ENCODE peak calls at places on chromosomes 3 and 15, in seven cellular contexts. E is stomach, F is Peyer's patch, H is IMR-90, G is prostate gland, X is body of pancreas, P is A549. T is an unnamed sample.

GRCh38 chr3:42701371-42702065 is 1.1 kb downstream of the HHATL start:
- DNase-seq in X (peak; percentile 31), E (peak; percentile 54), F (peak; percentile 54), P (peak; percentile 7), H (no peak), G (no peak), T (peak; percentile 83)

GRCh38 chr3:48524970-48525369 is 21.0 kb upstream of the SHISA5 start:
- DNase-seq in P (no peak), G (no peak), H (no peak), E (no peak), F (no peak), X (no peak), T (no peak)

GRCh38 chr3:73520931-73521461 is 103.7 kb downstream of the PDZRN3 start:
- DNase-seq in H (peak; percentile 16), F (no peak), E (no peak), P (no peak), G (peak; percentile 92), X (no peak), T (no peak)

GRCh38 chr3:25594007-25594502 is 70.7 kb downstream of the TOP2B start:
- DNase-seq in E (no peak), X (no peak), H (peak; percentile 88), G (no peak), F (no peak), P (peak; percentile 69), T (no peak)

GRCh38 chr3:147943265-147943945 is 534.2 kb downstream of the ZIC1 start:
- DNase-seq in E (no peak), F (no peak), G (no peak), P (peak; percentile 36), X (no peak), H (peak; percentile 93), T (peak; percentile 30)

GRCh38 chr3:128196645-128197044 is 43.4 kb downstream of the EEFSEC start:
- DNase-seq in H (no peak), X (no peak), G (no peak), E (no peak), P (no peak), F (no peak), T (no peak)

GRCh38 chr3:151327571-151328198 is 1.7 kb downstream of the P2RY13 start:
- DNase-seq in H (peak; percentile 34), X (no peak), P (peak; percentile 18), E (no peak), G (no peak), F (no peak), T (no peak)

GRCh38 chr3:15330031-15330596 is 2.3 kb downstream of the SH3BP5 start:
- DNase-seq in H (peak; percentile 75), X (no peak), G (no peak), F (peak; percentile 66), E (no peak), P (no peak), T (no peak)

GRCh38 chr3:100603449-100603848 is 6.0 kb upstream of the ADGRG7 start:
- DNase-seq in F (no peak), H (peak; percentile 54), X (no peak), P (peak; percentile 59), E (no peak), G (no peak), T (no peak)

GRCh38 chr3:115402651-115403050 is 220.7 kb upstream of the GAP43 start:
- DNase-seq in F (no peak), E (no peak), H (no peak), X (no peak), G (no peak), P (no peak), T (no peak)

GRCh38 chr3:40120816-40121215 is 188.7 kb upstream of the EIF1B start:
- DNase-seq in H (no peak), F (no peak), X (no peak), G (no peak), E (no peak), P (peak; percentile 13), T (no peak)

GRCh38 chr3:194315965-194316361 is 35.2 kb downstream of the CPN2 start:
- DNase-seq in E (no peak), H (no peak), X (no peak), P (peak; percentile 33), F (no peak), G (no peak), T (no peak)

GRCh38 chr15:38564557-38565286 is at the start of gene RASGRP1:
- DNase-seq in H (peak; percentile 56), X (peak; percentile 68), G (peak; percentile 53), P (peak; percentile 46), F (peak; percentile 91), E (peak; percentile 73), T (no peak)

GRCh38 chr3:40414270-40414669 is 27.3 kb downstream of the ENTPD3 start:
- DNase-seq in H (no peak), F (no peak), E (no peak), P (no peak), G (peak; percentile 13), X (no peak), T (no peak)

GRCh38 chr15:31486906-31487695 is 160.5 kb downstream of the KLF13 start:
- DNase-seq in G (no peak), X (no peak), H (no peak), F (peak; percentile 39), E (peak; percentile 24), P (no peak), T (no peak)

GRCh38 chr3:138774529-138775253 is 60.0 kb downstream of the PIK3CB start:
- DNase-seq in E (peak; percentile 60), H (peak; percentile 100), F (peak; percentile 70), G (peak; percentile 64), X (peak; percentile 73), P (peak; percentile 59), T (peak; percentile 69)

GRCh38 chr15:86382341-86382740 is 302.7 kb downstream of the AGBL1 start:
- DNase-seq in H (no peak), P (no peak), F (no peak), X (no peak), E (no peak), G (no peak), T (no peak)

GRCh38 chr3:112074616-112075497 is 11.3 kb upstream of the C3orf52 start:
- DNase-seq in G (peak; percentile 58), F (peak; percentile 72), P (peak; percentile 90), X (peak; percentile 68), E (peak; percentile 59), H (peak; percentile 97), T (peak; percentile 53)

GRCh38 chr3:139491966-139492365 is 15.7 kb upstream of the RBP2 start:
- DNase-seq in H (no peak), P (peak; percentile 3), X (no peak), F (no peak), G (no peak), E (no peak), T (no peak)

GRCh38 chr3:36380171-36381031 is at the start of gene STAC:
- DNase-seq in H (no peak), E (no peak), P (peak; percentile 29), G (no peak), F (no peak), X (peak; percentile 12), T (peak; percentile 62)

GRCh38 chr3:182810574-182811268 is 17.4 kb downstream of the ATP11B start:
- DNase-seq in P (no peak), H (peak; percentile 58), G (no peak), X (no peak), F (no peak), E (no peak), T (no peak)

GRCh38 chr3:58667704-58668103 is 1.1 kb upstream of the FAM3D start:
- DNase-seq in H (no peak), G (no peak), P (no peak), E (peak; percentile 15), X (no peak), F (no peak), T (no peak)

GRCh38 chr15:66798426-66799061 is 96.5 kb downstream of the SMAD6 start:
- DNase-seq in X (no peak), P (no peak), G (no peak), F (peak; percentile 36), H (peak; percentile 87), E (no peak), T (no peak)

GRCh38 chr3:73255609-73256029 is 194.2 kb downstream of the EBLN2 start:
- DNase-seq in H (peak; percentile 66), F (peak; percentile 53), P (peak; percentile 4), E (peak; percentile 53), X (peak; percentile 41), G (no peak), T (peak; percentile 19)

GRCh38 chr15:63218114-63218808 is 28.9 kb downstream of the RAB8B start:
- DNase-seq in F (no peak), H (peak; percentile 73), X (no peak), P (peak; percentile 18), G (no peak), E (no peak), T (no peak)

GRCh38 chr3:148820885-148821284 is 6.7 kb upstream of the CPB1 start:
- DNase-seq in G (no peak), X (no peak), F (no peak), H (no peak), P (no peak), E (no peak), T (no peak)

GRCh38 chr3:159675285-159675684 is 313.4 kb upstream of the IL12A start:
- DNase-seq in F (no peak), P (no peak), X (no peak), H (no peak), G (no peak), E (no peak), T (no peak)

GRCh38 chr3:71092665-71093064 is 490.9 kb downstream of the FOXP1 start:
- DNase-seq in G (no peak), X (no peak), F (no peak), E (no peak), P (no peak), H (no peak), T (no peak)

GRCh38 chr15:68277605-68278344 is at the start of gene FEM1B:
- DNase-seq in G (peak; percentile 88), E (peak; percentile 90), P (peak; percentile 98), X (peak; percentile 87), H (peak; percentile 92), F (peak; percentile 95), T (peak; percentile 52)
- TF ChIP-seq POLR2A in G (peak; percentile 47), E (no peak), P (peak; percentile 67), X (peak; percentile 79), H (peak; percentile 90), F (peak; percentile 57), T (peak; percentile 36)

GRCh38 chr15:90031231-90031791 is 30.2 kb downstream of the ZNF710 start:
- DNase-seq in H (peak; percentile 11), F (peak; percentile 48), G (no peak), X (no peak), P (no peak), E (no peak), T (no peak)
- TF ChIP-seq POLR2A in H (no peak), F (no peak), G (no peak), X (no peak), P (no peak), E (no peak), T (no peak)

GRCh38 chr15:44317423-44317822 is 28.9 kb downstream of the GOLM2 start:
- DNase-seq in P (no peak), E (no peak), H (no peak), G (no peak), X (no peak), F (no peak), T (no peak)
- TF ChIP-seq POLR2A in P (no peak), E (no peak), H (no peak), G (no peak), X (no peak), F (no peak), T (no peak)

GRCh38 chr3:52453496-52454234 is at the start of gene TNNC1:
- DNase-seq in F (no peak), E (peak; percentile 40), X (no peak), P (no peak), G (no peak), H (no peak), T (no peak)
- TF ChIP-seq POLR2A in F (no peak), E (no peak), X (no peak), P (no peak), G (no peak), H (no peak), T (no peak)

T was measured in H54.